ENCODE peak calls at places on chromosomes 6 and 20, in nine cellular contexts. B is effector CD4-positive, alpha-beta T cell; J is activated T-helper 1 cell treated with Interleukin-2 at 50 U/mL for 16 hours; E is hepatic stellate cell; U is NAMALWA; Y is stimulated activated CD8-positive, alpha-beta memory T cell treated with anti-CD3 and anti-CD28 coated beads, Interleukin-7, amount 100 ng/mL, for 24 hours; W is bronchial epithelial cell; R is AG08395; V is fibroblast of pulmonary artery. M is an unnamed sample.

GRCh38 chr20:57893364-57894001 is 183.7 kb upstream of the PMEPA1 start:
- DNase-seq in V (no peak), B (no peak), E (no peak), W (no peak), R (no peak), U (no peak), J (no peak), Y (no peak), M (no peak)

GRCh38 chr6:106509420-106510089 is 119.7 kb downstream of the RTN4IP1 start:
- DNase-seq in R (no peak), Y (no peak), V (no peak), U (peak; percentile 91), E (no peak), J (no peak), W (no peak), B (no peak), M (no peak)

GRCh38 chr6:99512033-99512432 is 3.2 kb downstream of the USP45 start:
- DNase-seq in B (no peak), V (peak; percentile 29), W (no peak), U (no peak), Y (no peak), E (no peak), J (no peak), R (no peak), M (no peak)

GRCh38 chr6:127376685-127377084 is 33.3 kb upstream of the ECHDC1 start:
- DNase-seq in U (no peak), Y (no peak), R (no peak), V (no peak), E (no peak), J (no peak), B (no peak), W (no peak), M (no peak)

GRCh38 chr20:36591854-36592641 is 13.5 kb upstream of the RAB5IF start:
- DNase-seq in J (peak; percentile 38), R (peak; percentile 50), B (peak; percentile 49), Y (no peak), V (peak; percentile 35), W (peak; percentile 40), E (no peak), U (no peak), M (no peak)

GRCh38 chr6:64984947-64985346 is 722.1 kb downstream of the EYS start:
- DNase-seq in W (no peak), U (no peak), J (no peak), B (no peak), E (no peak), R (no peak), Y (no peak), V (no peak), M (no peak)

GRCh38 chr6:92893741-92894140 is 525.6 kb downstream of the EPHA7 start:
- DNase-seq in E (no peak), J (no peak), Y (no peak), V (no peak), U (no peak), B (no peak), W (no peak), R (no peak), M (no peak)

GRCh38 chr6:142359271-142359960 is 57.6 kb downstream of the ADGRG6 start:
- DNase-seq in B (no peak), V (no peak), W (no peak), U (no peak), R (no peak), J (no peak), Y (no peak), E (no peak), M (no peak)

GRCh38 chr6:169234634-169235033 is 19.0 kb downstream of the THBS2 start:
- DNase-seq in Y (no peak), J (no peak), B (no peak), V (no peak), W (no peak), E (no peak), U (no peak), R (no peak), M (no peak)

GRCh38 chr6:154404791-154405400 is 48.3 kb upstream of the IPCEF1 start:
- DNase-seq in J (no peak), V (peak; percentile 36), W (no peak), B (no peak), R (peak; percentile 46), U (no peak), E (peak; percentile 49), Y (no peak), M (no peak)